ENCODE peak calls at places on chromosomes 4 and X, in nine cellular contexts. One of them, this sample, is unnamed.
A peak's percentile ranks its signal among the peaks of the same experiment; 100 is the strongest.

GRCh38 chr4:139861471-139861870 is 195.9 kb downstream of the MGST2 start:
- DNase-seq in activated T-helper 9 cell treated with anti-CD3 and anti-CD28 coated beads, Interleukin-2, amount 50 U/mL, for 16 hours: no peak
- DNase-seq in mucosa of gallbladder: no peak
- DNase-seq in stimulated activated CD8-positive, alpha-beta memory T cell treated with anti-CD3 and anti-CD28 coated beads, Interleukin-15, amount 100 ng/mL, for 4 hours: no peak
- DNase-seq in gastrocnemius medialis: no peak
- DNase-seq in activated CD4-positive, alpha-beta T cell treated with anti-CD3 and anti-CD28 coated beads, Interleukin-2, amount 50 U/mL, for 1 hour: no peak
- DNase-seq in AG08395: no peak
- DNase-seq in HepG2: peak; percentile 44
- DNase-seq in NCI-H2171 treated with DMSO at 0.1 percent for 48 hours: no peak
- DNase-seq in this sample: peak; percentile 43

GRCh38 chr4:89757154-89757723 is 79.7 kb downstream of the SNCA start:
- DNase-seq in activated T-helper 9 cell treated with anti-CD3 and anti-CD28 coated beads, Interleukin-2, amount 50 U/mL, for 16 hours: no peak
- DNase-seq in mucosa of gallbladder: no peak
- DNase-seq in stimulated activated CD8-positive, alpha-beta memory T cell treated with anti-CD3 and anti-CD28 coated beads, Interleukin-15, amount 100 ng/mL, for 4 hours: no peak
- DNase-seq in gastrocnemius medialis: no peak
- DNase-seq in activated CD4-positive, alpha-beta T cell treated with anti-CD3 and anti-CD28 coated beads, Interleukin-2, amount 50 U/mL, for 1 hour: no peak
- DNase-seq in AG08395: no peak
- DNase-seq in HepG2: no peak
- DNase-seq in NCI-H2171 treated with DMSO at 0.1 percent for 48 hours: peak; percentile 78
- DNase-seq in this sample: no peak

GRCh38 chr4:729336-730315 is 24.0 kb downstream of the PCGF3 start:
- DNase-seq in activated T-helper 9 cell treated with anti-CD3 and anti-CD28 coated beads, Interleukin-2, amount 50 U/mL, for 16 hours: no peak
- DNase-seq in mucosa of gallbladder: no peak
- DNase-seq in stimulated activated CD8-positive, alpha-beta memory T cell treated with anti-CD3 and anti-CD28 coated beads, Interleukin-15, amount 100 ng/mL, for 4 hours: no peak
- DNase-seq in gastrocnemius medialis: no peak
- DNase-seq in activated CD4-positive, alpha-beta T cell treated with anti-CD3 and anti-CD28 coated beads, Interleukin-2, amount 50 U/mL, for 1 hour: no peak
- DNase-seq in AG08395: no peak
- DNase-seq in HepG2: no peak
- DNase-seq in NCI-H2171 treated with DMSO at 0.1 percent for 48 hours: no peak
- DNase-seq in this sample: no peak

GRCh38 chr4:129362685-129363274 is 266.8 kb downstream of the C4orf33 start:
- DNase-seq in activated T-helper 9 cell treated with anti-CD3 and anti-CD28 coated beads, Interleukin-2, amount 50 U/mL, for 16 hours: no peak
- DNase-seq in mucosa of gallbladder: peak; percentile 63
- DNase-seq in stimulated activated CD8-positive, alpha-beta memory T cell treated with anti-CD3 and anti-CD28 coated beads, Interleukin-15, amount 100 ng/mL, for 4 hours: no peak
- DNase-seq in gastrocnemius medialis: no peak
- DNase-seq in activated CD4-positive, alpha-beta T cell treated with anti-CD3 and anti-CD28 coated beads, Interleukin-2, amount 50 U/mL, for 1 hour: peak; percentile 22
- DNase-seq in AG08395: peak; percentile 68
- DNase-seq in HepG2: peak; percentile 50
- DNase-seq in NCI-H2171 treated with DMSO at 0.1 percent for 48 hours: peak; percentile 66
- DNase-seq in this sample: peak; percentile 78

GRCh38 chrX:50718791-50719190 is 95.2 kb downstream of the SHROOM4 start:
- DNase-seq in activated T-helper 9 cell treated with anti-CD3 and anti-CD28 coated beads, Interleukin-2, amount 50 U/mL, for 16 hours: no peak
- DNase-seq in mucosa of gallbladder: no peak
- DNase-seq in stimulated activated CD8-positive, alpha-beta memory T cell treated with anti-CD3 and anti-CD28 coated beads, Interleukin-15, amount 100 ng/mL, for 4 hours: no peak
- DNase-seq in gastrocnemius medialis: no peak
- DNase-seq in activated CD4-positive, alpha-beta T cell treated with anti-CD3 and anti-CD28 coated beads, Interleukin-2, amount 50 U/mL, for 1 hour: no peak
- DNase-seq in AG08395: no peak
- DNase-seq in HepG2: no peak
- DNase-seq in NCI-H2171 treated with DMSO at 0.1 percent for 48 hours: no peak
- DNase-seq in this sample: no peak

GRCh38 chr4:159966741-159967140 is 863.9 kb downstream of the RAPGEF2 start:
- DNase-seq in activated T-helper 9 cell treated with anti-CD3 and anti-CD28 coated beads, Interleukin-2, amount 50 U/mL, for 16 hours: no peak
- DNase-seq in mucosa of gallbladder: no peak
- DNase-seq in stimulated activated CD8-positive, alpha-beta memory T cell treated with anti-CD3 and anti-CD28 coated beads, Interleukin-15, amount 100 ng/mL, for 4 hours: no peak
- DNase-seq in gastrocnemius medialis: no peak
- DNase-seq in activated CD4-positive, alpha-beta T cell treated with anti-CD3 and anti-CD28 coated beads, Interleukin-2, amount 50 U/mL, for 1 hour: no peak
- DNase-seq in AG08395: no peak
- DNase-seq in HepG2: no peak
- DNase-seq in NCI-H2171 treated with DMSO at 0.1 percent for 48 hours: no peak
- DNase-seq in this sample: no peak

GRCh38 chrX:153560466-153560865 is 38.5 kb downstream of the CCNQ start:
- DNase-seq in activated T-helper 9 cell treated with anti-CD3 and anti-CD28 coated beads, Interleukin-2, amount 50 U/mL, for 16 hours: no peak
- DNase-seq in mucosa of gallbladder: no peak
- DNase-seq in stimulated activated CD8-positive, alpha-beta memory T cell treated with anti-CD3 and anti-CD28 coated beads, Interleukin-15, amount 100 ng/mL, for 4 hours: no peak
- DNase-seq in gastrocnemius medialis: no peak
- DNase-seq in activated CD4-positive, alpha-beta T cell treated with anti-CD3 and anti-CD28 coated beads, Interleukin-2, amount 50 U/mL, for 1 hour: no peak
- DNase-seq in AG08395: no peak
- DNase-seq in HepG2: no peak
- DNase-seq in NCI-H2171 treated with DMSO at 0.1 percent for 48 hours: no peak
- DNase-seq in this sample: no peak

GRCh38 chrX:68947882-68948605 is 119.2 kb downstream of the EFNB1 start:
- DNase-seq in activated T-helper 9 cell treated with anti-CD3 and anti-CD28 coated beads, Interleukin-2, amount 50 U/mL, for 16 hours: no peak
- DNase-seq in mucosa of gallbladder: peak; percentile 6
- DNase-seq in stimulated activated CD8-positive, alpha-beta memory T cell treated with anti-CD3 and anti-CD28 coated beads, Interleukin-15, amount 100 ng/mL, for 4 hours: no peak
- DNase-seq in gastrocnemius medialis: no peak
- DNase-seq in activated CD4-positive, alpha-beta T cell treated with anti-CD3 and anti-CD28 coated beads, Interleukin-2, amount 50 U/mL, for 1 hour: no peak
- DNase-seq in AG08395: peak; percentile 31
- DNase-seq in HepG2: no peak
- DNase-seq in NCI-H2171 treated with DMSO at 0.1 percent for 48 hours: no peak
- DNase-seq in this sample: no peak

GRCh38 chr4:153595894-153596601 is 88.0 kb upstream of the TLR2 start:
- DNase-seq in activated T-helper 9 cell treated with anti-CD3 and anti-CD28 coated beads, Interleukin-2, amount 50 U/mL, for 16 hours: no peak
- DNase-seq in mucosa of gallbladder: no peak
- DNase-seq in stimulated activated CD8-positive, alpha-beta memory T cell treated with anti-CD3 and anti-CD28 coated beads, Interleukin-15, amount 100 ng/mL, for 4 hours: no peak
- DNase-seq in gastrocnemius medialis: no peak
- DNase-seq in activated CD4-positive, alpha-beta T cell treated with anti-CD3 and anti-CD28 coated beads, Interleukin-2, amount 50 U/mL, for 1 hour: no peak
- DNase-seq in AG08395: no peak
- DNase-seq in HepG2: no peak
- DNase-seq in NCI-H2171 treated with DMSO at 0.1 percent for 48 hours: no peak
- DNase-seq in this sample: no peak

This sample was measured in body of pancreas.